ENCODE peak calls at places on chromosomes 16 and 17, in four cellular contexts. L is WTC11, T is GM12878, K is HepG2. X is an unnamed sample.

GRCh38 chr16:22139008-22139407 is 23.3 kb upstream of the SDR42E2 start:
- DNase-seq in L (no peak), T (no peak), K (no peak), X (no peak)

GRCh38 chr16:4123617-4124300 is 7.5 kb upstream of the ADCY9 start:
- DNase-seq in L (no peak), T (no peak), K (no peak), X (no peak)

GRCh38 chr16:73047536-73048291 is at the start of gene ZFHX3:
- DNase-seq in L (peak; percentile 78), T (no peak), K (peak; percentile 76), X (no peak)

GRCh38 chr16:67884-68789 is 4.3 kb downstream of the RHBDF1 start:
- DNase-seq in L (no peak), T (no peak), K (no peak), X (no peak)

GRCh38 chr17:72640415-72641165 is 451.9 kb downstream of the SLC39A11 start:
- DNase-seq in L (no peak), T (no peak), K (no peak), X (no peak)

GRCh38 chr17:76051071-76051467 is 21.2 kb downstream of the SRP68 start:
- DNase-seq in L (no peak), T (no peak), K (no peak), X (no peak)

GRCh38 chr16:67644038-67644437 is 906 bp upstream of the CARMIL2 start:
- DNase-seq in L (no peak), T (no peak), K (no peak), X (no peak)

GRCh38 chr17:35546489-35546888 is 9.0 kb upstream of the SLFN12L start:
- DNase-seq in L (no peak), T (no peak), K (no peak), X (no peak)

GRCh38 chr16:55372792-55373488 is 48.9 kb downstream of the IRX6 start:
- DNase-seq in L (no peak), T (no peak), K (no peak), X (no peak)

GRCh38 chr17:5585814-5586558 is 1.7 kb upstream of the NLRP1 start:
- DNase-seq in L (no peak), T (peak; percentile 51), K (no peak), X (peak; percentile 5)

GRCh38 chr17:5583426-5584382 is 605 bp downstream of the NLRP1 start:
- DNase-seq in L (no peak), T (no peak), K (no peak), X (no peak)

GRCh38 chr17:5587431-5588032 is 3.2 kb upstream of the NLRP1 start:
- DNase-seq in L (no peak), T (no peak), K (peak; percentile 81), X (peak; percentile 73)

GRCh38 chr17:5584383-5584951 is at the start of gene NLRP1:
- DNase-seq in L (no peak), T (peak; percentile 84), K (peak; percentile 20), X (peak; percentile 16)

GRCh38 chr17:5584971-5585794 is 874 bp upstream of the NLRP1 start:
- DNase-seq in L (no peak), T (no peak), K (no peak), X (no peak)
- TF ChIP-seq CBFB in L (no peak), T (no peak), K (no peak), X (no peak)

DNA sequence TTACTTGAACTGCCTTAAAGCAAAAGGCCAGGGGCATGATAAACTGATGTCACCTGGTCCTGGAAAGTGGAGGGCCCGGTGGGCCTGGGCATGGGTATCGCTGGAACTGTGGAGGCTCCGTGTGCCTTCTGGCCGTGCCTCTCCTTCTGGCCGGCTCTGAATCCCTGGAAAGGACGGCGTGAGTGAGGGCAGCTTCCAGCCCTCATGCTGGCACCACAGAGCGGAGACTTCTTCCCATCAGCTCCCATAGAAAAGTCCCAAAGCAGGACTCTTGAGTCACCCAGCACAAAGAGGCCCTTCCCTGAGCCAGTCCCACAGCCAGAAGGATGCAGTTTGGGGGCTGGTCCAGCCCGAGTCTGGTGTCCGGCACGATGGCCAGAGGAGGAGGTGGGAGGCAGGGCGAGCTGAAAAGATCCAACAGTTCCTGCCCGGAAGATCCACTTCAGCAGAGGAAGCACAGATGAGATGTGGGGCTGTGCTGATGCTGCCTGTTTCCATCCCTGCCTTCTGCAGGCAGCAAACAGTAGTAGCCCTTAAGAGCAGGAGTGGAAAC is 7.8 kb downstream of the GAA start:
- DNase-seq in L (peak; percentile 4), T (no peak), K (no peak), X (no peak)
- TF ChIP-seq CBFB in L (no peak), T (no peak), K (no peak), X (no peak)

GRCh38 chr17:32102172-32102571 is 40.1 kb upstream of the RHOT1 start:
- DNase-seq in L (no peak), T (no peak), K (no peak), X (no peak)

GRCh38 chr17:32104158-32104557 is 38.1 kb upstream of the RHOT1 start:
- DNase-seq in L (no peak), T (no peak), K (no peak), X (no peak)

GRCh38 chr17:32100971-32101631 is 41.2 kb upstream of the RHOT1 start:
- DNase-seq in L (no peak), T (no peak), K (no peak), X (no peak)

GRCh38 chr17:32103476-32104113 is 38.7 kb upstream of the RHOT1 start:
- DNase-seq in L (no peak), T (no peak), K (no peak), X (no peak)

GRCh38 chr17:32102697-32103096 is 39.6 kb upstream of the RHOT1 start:
- DNase-seq in L (no peak), T (no peak), K (no peak), X (no peak)
- TF ChIP-seq CBFB in L (no peak), T (no peak), K (no peak), X (no peak)

DNA sequence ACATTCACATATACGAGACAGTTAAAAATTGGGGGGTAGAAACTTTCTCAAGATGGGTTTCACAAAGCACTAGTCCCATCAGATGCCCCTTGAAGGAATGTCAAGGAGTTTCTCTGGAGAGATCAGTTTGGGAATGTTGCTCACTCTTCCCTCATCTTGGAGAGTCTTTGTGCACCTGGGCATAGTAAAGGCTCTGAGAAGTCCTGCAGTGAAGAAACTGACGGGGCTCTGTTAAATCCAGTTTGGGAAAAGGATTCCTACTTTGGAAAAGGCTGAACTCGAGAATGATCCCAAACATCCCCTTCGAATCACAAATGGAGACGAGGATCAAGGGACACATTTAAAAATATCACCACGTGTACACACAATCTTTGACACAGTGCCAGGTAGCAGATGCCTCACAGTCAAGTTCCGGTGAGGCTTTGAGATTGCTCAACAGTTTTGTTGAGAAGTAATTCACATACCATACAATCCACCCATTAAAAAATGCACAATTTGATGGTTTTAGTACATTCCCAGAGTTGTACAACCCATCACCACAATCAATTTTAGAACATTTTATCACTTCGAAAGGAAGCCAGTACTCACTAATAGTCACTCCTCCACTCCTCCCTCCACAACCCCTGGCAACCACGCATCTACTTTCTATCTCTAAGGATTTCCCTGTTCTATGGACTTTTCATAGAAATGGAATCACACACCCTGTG is 203.4 kb upstream of the FOXF1 start:
- DNase-seq in L (no peak), T (no peak), K (no peak), X (no peak)
- TF ChIP-seq CBFB in L (no peak), T (no peak), K (no peak), X (no peak)

GRCh38 chr17:3792481-3792880 is 8.5 kb downstream of the ITGAE start:
- DNase-seq in L (no peak), T (no peak), K (no peak), X (no peak)

GRCh38 chr17:3788200-3788599 is 12.8 kb downstream of the ITGAE start:
- DNase-seq in L (no peak), T (no peak), K (no peak), X (no peak)
- TF ChIP-seq CBFB in L (no peak), T (no peak), K (no peak), X (no peak)